ENCODE peak calls at places on chromosomes 1 and 21, in seven cellular contexts. One of them, this sample, is unnamed.

GRCh38 chr21:46553993-46554392 is 50.9 kb downstream of the S100B start:
- DNase-seq in AML-193: no peak
- DNase-seq in PC-3: no peak
- DNase-seq in bronchial epithelial cell: no peak
- DNase-seq in activated CD4-positive, alpha-beta T cell treated with anti-CD3 and anti-CD28 coated beads for 1 hour: no peak
- DNase-seq in SIG-M5: no peak
- DNase-seq in CD4-positive, alpha-beta memory T cell: no peak
- DNase-seq in this sample: no peak

GRCh38 chr1:30727796-30728195 is 4.4 kb upstream of the MATN1 start:
- DNase-seq in SIG-M5: no peak
- DNase-seq in PC-3: peak
- DNase-seq in CD4-positive, alpha-beta memory T cell: no peak
- DNase-seq in AML-193: no peak
- DNase-seq in activated CD4-positive, alpha-beta T cell treated with anti-CD3 and anti-CD28 coated beads for 1 hour: no peak
- DNase-seq in bronchial epithelial cell: peak
- DNase-seq in this sample: no peak

GRCh38 chr21:29674343-29674742 is 265.5 kb downstream of the GRIK1 start:
- DNase-seq in CD4-positive, alpha-beta memory T cell: no peak
- DNase-seq in activated CD4-positive, alpha-beta T cell treated with anti-CD3 and anti-CD28 coated beads for 1 hour: no peak
- DNase-seq in bronchial epithelial cell: no peak
- DNase-seq in PC-3: no peak
- DNase-seq in AML-193: no peak
- DNase-seq in SIG-M5: no peak
- DNase-seq in this sample: no peak

GRCh38 chr1:92274939-92275338 is 23.8 kb downstream of the GLMN start:
- DNase-seq in activated CD4-positive, alpha-beta T cell treated with anti-CD3 and anti-CD28 coated beads for 1 hour: no peak
- DNase-seq in bronchial epithelial cell: no peak
- DNase-seq in CD4-positive, alpha-beta memory T cell: no peak
- DNase-seq in AML-193: no peak
- DNase-seq in SIG-M5: no peak
- DNase-seq in PC-3: no peak
- DNase-seq in this sample: no peak

GRCh38 chr1:192553741-192554140 is 21.8 kb upstream of the RGS1 start:
- DNase-seq in CD4-positive, alpha-beta memory T cell: no peak
- DNase-seq in SIG-M5: no peak
- DNase-seq in activated CD4-positive, alpha-beta T cell treated with anti-CD3 and anti-CD28 coated beads for 1 hour: no peak
- DNase-seq in PC-3: no peak
- DNase-seq in AML-193: no peak
- DNase-seq in bronchial epithelial cell: no peak
- DNase-seq in this sample: no peak

GRCh38 chr1:37020653-37021277 is 13.6 kb downstream of the GRIK3 start:
- DNase-seq in PC-3: peak
- DNase-seq in SIG-M5: no peak
- DNase-seq in AML-193: peak
- DNase-seq in bronchial epithelial cell: no peak
- DNase-seq in CD4-positive, alpha-beta memory T cell: no peak
- DNase-seq in activated CD4-positive, alpha-beta T cell treated with anti-CD3 and anti-CD28 coated beads for 1 hour: no peak
- DNase-seq in this sample: peak

GRCh38 chr1:228862542-228863505 is 127.5 kb downstream of the RHOU start:
- DNase-seq in AML-193: no peak
- DNase-seq in CD4-positive, alpha-beta memory T cell: no peak
- DNase-seq in SIG-M5: no peak
- DNase-seq in PC-3: no peak
- DNase-seq in activated CD4-positive, alpha-beta T cell treated with anti-CD3 and anti-CD28 coated beads for 1 hour: no peak
- DNase-seq in bronchial epithelial cell: no peak
- DNase-seq in this sample: no peak

GRCh38 chr1:16013220-16013907 is 4.5 kb downstream of the HSPB7 start:
- DNase-seq in SIG-M5: no peak
- DNase-seq in PC-3: peak
- DNase-seq in CD4-positive, alpha-beta memory T cell: no peak
- DNase-seq in AML-193: no peak
- DNase-seq in bronchial epithelial cell: peak
- DNase-seq in activated CD4-positive, alpha-beta T cell treated with anti-CD3 and anti-CD28 coated beads for 1 hour: peak
- DNase-seq in this sample: no peak

GRCh38 chr1:75672108-75672507 is 52.4 kb upstream of the ACADM start:
- DNase-seq in SIG-M5: no peak
- DNase-seq in activated CD4-positive, alpha-beta T cell treated with anti-CD3 and anti-CD28 coated beads for 1 hour: no peak
- DNase-seq in bronchial epithelial cell: no peak
- DNase-seq in CD4-positive, alpha-beta memory T cell: no peak
- DNase-seq in PC-3: no peak
- DNase-seq in AML-193: no peak
- DNase-seq in this sample: no peak

GRCh38 chr1:173332026-173332425 is 124.9 kb upstream of the TNFSF4 start:
- DNase-seq in SIG-M5: no peak
- DNase-seq in AML-193: no peak
- DNase-seq in PC-3: peak
- DNase-seq in CD4-positive, alpha-beta memory T cell: no peak
- DNase-seq in bronchial epithelial cell: peak
- DNase-seq in activated CD4-positive, alpha-beta T cell treated with anti-CD3 and anti-CD28 coated beads for 1 hour: no peak
- DNase-seq in this sample: no peak

GRCh38 chr1:28395181-28395580 is 25.6 kb downstream of the PHACTR4 start:
- DNase-seq in CD4-positive, alpha-beta memory T cell: no peak
- DNase-seq in activated CD4-positive, alpha-beta T cell treated with anti-CD3 and anti-CD28 coated beads for 1 hour: no peak
- DNase-seq in AML-193: no peak
- DNase-seq in PC-3: peak
- DNase-seq in bronchial epithelial cell: peak
- DNase-seq in SIG-M5: no peak
- DNase-seq in this sample: no peak